ENCODE peak calls at places on chromosomes 11 and 22, in eight cellular contexts. Z is GM04504, F is HT1080, D is ACHN, S is heart right ventricle, E is DMS153, O is tibial artery, B is GM13976. K is an unnamed sample.

GRCh38 chr11:17649261-17649660 is 70.1 kb upstream of the MYOD1 start:
- DNase-seq in F (no peak), S (no peak), O (no peak), Z (no peak), D (no peak), B (no peak), E (no peak), K (no peak)

GRCh38 chr22:50074056-50074455 is 11.2 kb downstream of the MLC1 start:
- DNase-seq in Z (no peak), S (no peak), F (peak), E (no peak), O (peak), D (no peak), B (no peak), K (no peak)

GRCh38 chr11:5007561-5007960 is 12.9 kb downstream of the OR51L1 start:
- DNase-seq in O (no peak), E (no peak), B (no peak), Z (no peak), F (peak), S (no peak), D (no peak), K (no peak)

GRCh38 chr22:35703861-35704584 is 13.6 kb upstream of the APOL5 start:
- DNase-seq in O (no peak), E (no peak), S (no peak), Z (no peak), B (no peak), F (no peak), D (no peak), K (no peak)

GRCh38 chr11:20247540-20248138 is 87.4 kb upstream of the DBX1 start:
- DNase-seq in D (no peak), B (no peak), E (no peak), S (no peak), Z (no peak), O (no peak), F (no peak), K (no peak)

GRCh38 chr11:103086461-103086860 is 5.5 kb downstream of the DCUN1D5 start:
- DNase-seq in S (no peak), E (no peak), F (no peak), Z (no peak), B (no peak), O (no peak), D (no peak), K (no peak)

GRCh38 chr11:17257200-17257599 is 19.3 kb upstream of the NUCB2 start:
- DNase-seq in B (no peak), F (peak), Z (no peak), D (no peak), S (no peak), O (no peak), E (no peak), K (no peak)

GRCh38 chr11:10134975-10135481 is 159.0 kb downstream of the SBF2 start:
- DNase-seq in F (no peak), E (no peak), S (no peak), Z (no peak), D (no peak), B (no peak), O (no peak), K (no peak)

GRCh38 chr11:68550485-68550817 is 89.9 kb downstream of the PPP6R3 start:
- DNase-seq in E (no peak), S (peak), B (no peak), F (no peak), D (no peak), O (no peak), Z (no peak), K (no peak)

GRCh38 chr11:76657139-76657823 is 13.3 kb downstream of the LRRC32 start:
- DNase-seq in F (no peak), S (no peak), E (no peak), Z (no peak), D (no peak), O (peak), B (peak), K (no peak)

GRCh38 chr11:70463478-70464255 is 65.3 kb downstream of the CTTN start:
- DNase-seq in D (no peak), O (no peak), B (no peak), Z (no peak), S (no peak), E (no peak), F (no peak), K (no peak)

GRCh38 chr11:17810736-17811135 is 76.2 kb downstream of the KCNC1 start:
- DNase-seq in E (no peak), O (no peak), Z (no peak), B (no peak), S (peak), F (peak), D (no peak), K (no peak)

GRCh38 chr22:48574776-48575566 is 1252.7 kb downstream of the BRD1 start:
- DNase-seq in O (no peak), S (no peak), E (peak), Z (peak), B (no peak), D (peak), F (no peak), K (no peak)

GRCh38 chr22:49331223-49331815 is 496.4 kb downstream of the BRD1 start:
- DNase-seq in Z (no peak), F (no peak), S (no peak), B (peak), O (no peak), D (no peak), E (no peak), K (no peak)

GRCh38 chr11:47393163-47394049 is 15.0 kb upstream of the SLC39A13 start:
- DNase-seq in D (peak), O (peak), B (peak), E (no peak), F (peak), Z (peak), S (no peak), K (no peak)

GRCh38 chr22:37827056-37827455 is 3.9 kb downstream of the GALR3 start:
- DNase-seq in F (no peak), O (no peak), D (no peak), E (no peak), Z (no peak), S (peak), B (no peak), K (no peak)

GRCh38 chr11:1208361-1209261 is 14.3 kb upstream of the MUC5B start:
- DNase-seq in B (no peak), O (peak), E (no peak), Z (no peak), S (no peak), F (no peak), D (no peak), K (no peak)

GRCh38 chr22:47307326-47307725 is 544.9 kb downstream of the TBC1D22A start:
- DNase-seq in O (no peak), E (no peak), F (peak), B (no peak), S (no peak), D (no peak), Z (peak), K (no peak)

GRCh38 chr11:130718118-130718517 is 198.2 kb downstream of the SNX19 start:
- DNase-seq in S (peak), D (no peak), O (no peak), B (no peak), F (no peak), E (no peak), Z (no peak), K (no peak)

GRCh38 chr11:118914178-118914918 is 11.4 kb downstream of the BCL9L start:
- DNase-seq in F (peak), O (no peak), D (no peak), Z (no peak), B (no peak), E (peak), S (peak), K (no peak)

GRCh38 chr22:30887861-30888260 is 80.7 kb downstream of the MORC2 start:
- DNase-seq in F (no peak), Z (no peak), O (peak), S (no peak), D (no peak), E (no peak), B (no peak), K (no peak)

K was measured in glomerular endothelial cell.